ENCODE peak calls at places on chromosome 21, in five cellular contexts. G, I, F, X and S are unnamed samples.

GRCh38 chr21:27268290-27268689 is 301.4 kb upstream of the ADAMTS5 start:
- DNase-seq in G (no peak), I (no peak), F (peak), X (no peak), S (no peak)

GRCh38 chr21:26759731-26760130 is 85.5 kb downstream of the ADAMTS1 start:
- DNase-seq in G (no peak), I (no peak), F (no peak), X (no peak), S (no peak)

GRCh38 chr21:42229676-42230075 is 10.7 kb downstream of the ABCG1 start:
- DNase-seq in G (no peak), I (no peak), F (no peak), X (no peak), S (no peak)

GRCh38 chr21:42495765-42496119 is 282 bp downstream of the RSPH1 start:
- DNase-seq in G (no peak), I (no peak), F (no peak), X (peak), S (no peak)

GRCh38 chr21:42556476-42556875 is 42.8 kb downstream of the SLC37A1 start:
- DNase-seq in G (no peak), I (no peak), F (no peak), X (no peak), S (no peak)

GRCh38 chr21:21929228-21929627 is 931.0 kb downstream of the NCAM2 start:
- DNase-seq in G (no peak), I (no peak), F (no peak), X (no peak), S (no peak)

GRCh38 chr21:29649370-29649963 is 290.3 kb downstream of the GRIK1 start:
- DNase-seq in G (no peak), I (no peak), F (no peak), X (no peak), S (no peak)

GRCh38 chr21:26583737-26584136 is 10.7 kb upstream of the CYYR1 start:
- DNase-seq in G (no peak), I (no peak), F (no peak), X (no peak), S (no peak)